ENCODE peak calls at places on chromosomes 2 and 18, in four cellular contexts. Y is left ventricle myocardium inferior, O is mucosa of descending colon, A is adrenal gland. Z is an unnamed sample.

GRCh38 chr18:22005191-22005824 is 164.1 kb upstream of the GATA6 start:
- DNase-seq in Y (no peak), A (no peak), O (no peak), Z (no peak)

GRCh38 chr18:68797901-68798300 is at the start of gene CCDC102B:
- DNase-seq in A (no peak), O (no peak), Y (no peak), Z (no peak)

GRCh38 chr2:46979611-46980010 is 64.0 kb upstream of the MCFD2 start:
- DNase-seq in O (no peak), A (no peak), Y (no peak), Z (no peak)

GRCh38 chr2:43086451-43087221 is 139.8 kb downstream of the ZFP36L2 start:
- DNase-seq in A (no peak), Y (peak; percentile 66), O (peak; percentile 61), Z (peak; percentile 74)

GRCh38 chr2:200698217-200698616 is 112.4 kb downstream of the AOX1 start:
- DNase-seq in O (no peak), Y (no peak), A (no peak), Z (no peak)

GRCh38 chr2:229174794-229175529 is 96.1 kb downstream of the PID1 start:
- DNase-seq in A (peak; percentile 40), Y (no peak), O (no peak), Z (no peak)

GRCh38 chr18:1604751-1605150 is 700.1 kb downstream of the ADCYAP1 start:
- DNase-seq in Y (no peak), A (no peak), O (no peak), Z (no peak)

GRCh38 chr2:96239091-96239490 is 26.7 kb downstream of the TMEM127 start:
- DNase-seq in Y (no peak), A (no peak), O (no peak), Z (no peak)

GRCh38 chr2:205273148-205273547 is 409.2 kb upstream of the NRP2 start:
- DNase-seq in Y (no peak), A (no peak), O (no peak), Z (no peak)

GRCh38 chr18:79496978-79497637 is 101.4 kb downstream of the NFATC1 start:
- DNase-seq in Y (peak; percentile 29), O (peak; percentile 50), A (no peak), Z (no peak)

DNA sequence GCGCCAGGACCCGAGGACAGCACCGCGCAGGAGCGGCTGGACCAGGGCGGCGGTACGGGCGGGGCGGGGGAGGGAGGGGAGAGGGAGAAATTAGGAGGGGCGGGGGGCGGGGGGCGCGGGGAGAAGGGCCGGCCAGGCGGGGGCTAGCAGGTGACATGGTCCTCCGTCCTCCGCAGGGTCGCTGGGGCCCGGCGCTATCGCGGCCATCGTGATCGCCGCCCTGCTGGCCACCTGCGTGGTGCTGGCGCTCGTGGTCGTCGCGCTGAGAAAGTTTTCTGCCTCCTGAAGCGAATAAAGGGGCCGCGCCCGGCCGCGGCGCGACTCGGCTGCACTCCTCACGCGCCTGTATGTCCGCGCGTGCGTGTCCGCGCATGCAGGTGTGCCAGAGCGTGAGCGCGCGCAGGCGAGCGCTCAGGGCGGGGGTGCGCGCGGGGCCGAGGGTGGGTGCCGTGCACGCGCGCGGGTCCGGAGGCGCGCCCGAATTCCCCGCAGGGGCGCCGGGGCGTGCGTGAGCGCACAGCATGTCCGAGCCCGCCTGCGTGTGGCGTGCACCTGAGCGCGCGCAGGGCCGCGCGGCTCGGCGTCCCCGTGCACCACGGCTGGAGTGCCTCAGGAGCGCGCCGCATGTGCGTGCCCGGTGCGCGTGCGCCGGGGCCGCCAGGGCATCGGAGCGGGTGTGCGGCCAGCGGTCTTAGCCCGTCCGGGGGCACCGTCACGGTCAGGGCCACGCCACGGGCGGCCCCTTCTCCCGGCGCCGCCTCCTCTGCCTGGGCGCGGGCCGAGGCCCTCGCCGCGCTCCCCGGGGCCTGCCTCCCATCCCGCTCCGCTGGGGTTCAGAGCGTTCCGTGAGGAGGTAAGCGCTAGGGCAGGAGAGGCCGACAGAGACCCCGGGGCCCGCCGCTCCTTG is 6.3 kb downstream of the SNORC start:
- DNase-seq in O (peak; percentile 75), Y (no peak), A (no peak), Z (peak; percentile 66)
- TF ChIP-seq CTCF in O (no peak), Y (no peak), A (no peak), Z (peak; percentile 44)

DNA sequence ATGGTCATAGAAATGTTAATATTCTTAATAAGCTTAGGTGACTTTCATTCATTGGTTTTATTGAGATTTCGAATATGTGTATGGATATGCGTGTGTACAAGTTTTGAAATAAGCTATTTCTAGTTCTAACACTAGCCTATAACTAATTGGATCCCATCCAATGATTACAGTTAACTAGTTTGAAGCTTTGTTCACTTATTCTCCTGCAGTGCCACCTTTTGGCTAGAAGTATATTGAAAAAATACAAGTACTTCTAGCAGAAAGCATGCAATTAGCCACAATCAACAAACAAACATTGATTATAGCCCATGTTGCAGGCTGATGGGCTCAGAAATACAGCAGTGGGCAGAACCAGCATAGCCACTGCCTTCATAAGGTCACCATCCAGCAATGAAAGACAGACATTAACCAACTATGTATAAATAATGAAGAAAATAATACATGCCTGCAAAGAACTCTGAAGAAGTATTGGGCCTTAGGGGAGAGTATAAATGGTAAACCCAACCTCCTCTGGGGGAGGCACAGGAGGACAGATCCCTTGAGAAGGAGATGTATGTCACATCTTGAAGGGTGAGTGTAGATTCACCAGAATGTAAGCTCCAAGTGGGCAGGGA is 5.1 kb upstream of the PIEZO2 start:
- DNase-seq in Y (no peak), A (no peak), O (no peak), Z (peak; percentile 20)
- TF ChIP-seq CTCF in Y (peak; percentile 59), A (peak; percentile 55), O (no peak), Z (no peak)

GRCh38 chr2:235856820-235857185 is 311.4 kb downstream of the GBX2 start:
- DNase-seq in Y (no peak), O (no peak), A (no peak), Z (no peak)

GRCh38 chr2:235857613-235858012 is 310.6 kb downstream of the GBX2 start:
- DNase-seq in Y (no peak), A (no peak), O (no peak), Z (no peak)

GRCh38 chr2:235855011-235855410 is 313.2 kb downstream of the GBX2 start:
- DNase-seq in Y (no peak), A (no peak), O (no peak), Z (no peak)

GRCh38 chr2:235854276-235854675 is 313.9 kb downstream of the GBX2 start:
- DNase-seq in A (no peak), O (no peak), Y (no peak), Z (no peak)

DNA sequence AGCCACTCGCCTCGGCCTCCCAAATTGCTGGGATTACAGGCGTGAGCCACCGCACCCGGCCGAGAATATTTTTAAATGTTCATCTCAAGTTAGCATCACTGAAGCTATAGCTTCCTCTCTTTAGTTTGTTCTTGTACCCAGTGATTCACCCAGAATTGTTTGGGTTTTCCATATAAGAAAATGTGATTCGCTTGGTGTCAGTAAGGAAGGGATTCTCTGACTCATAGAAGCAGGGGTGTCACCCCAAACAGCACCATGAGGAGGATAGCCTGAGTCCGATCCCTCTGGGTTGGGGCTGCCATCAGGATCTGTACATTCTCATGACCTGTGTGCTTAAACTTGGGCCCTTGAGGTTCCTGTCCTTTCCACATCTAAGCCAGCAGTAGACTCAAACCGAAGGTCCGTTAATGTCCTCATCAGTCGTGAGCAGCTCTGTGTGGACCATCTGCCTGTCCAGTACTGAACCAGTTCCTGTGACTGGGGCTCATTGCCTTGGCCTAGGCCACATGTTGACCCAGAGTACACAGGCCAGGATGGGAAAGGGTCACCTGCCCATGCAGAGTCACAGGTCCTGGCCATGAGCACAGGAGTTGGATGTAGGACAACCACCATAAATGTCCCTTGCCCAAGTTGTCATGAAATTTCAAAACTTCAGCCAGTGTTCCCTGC is 311.9 kb downstream of the GBX2 start:
- DNase-seq in A (no peak), Y (no peak), O (no peak), Z (no peak)
- TF ChIP-seq CTCF in A (no peak), Y (no peak), O (no peak), Z (no peak)

GRCh38 chr2:108029912-108030311 is 43.6 kb downstream of the SLC5A7 start:
- DNase-seq in Y (no peak), A (no peak), O (no peak), Z (no peak)

GRCh38 chr2:108031471-108031941 is 45.2 kb downstream of the SLC5A7 start:
- DNase-seq in Y (no peak), A (no peak), O (peak; percentile 46), Z (no peak)

DNA sequence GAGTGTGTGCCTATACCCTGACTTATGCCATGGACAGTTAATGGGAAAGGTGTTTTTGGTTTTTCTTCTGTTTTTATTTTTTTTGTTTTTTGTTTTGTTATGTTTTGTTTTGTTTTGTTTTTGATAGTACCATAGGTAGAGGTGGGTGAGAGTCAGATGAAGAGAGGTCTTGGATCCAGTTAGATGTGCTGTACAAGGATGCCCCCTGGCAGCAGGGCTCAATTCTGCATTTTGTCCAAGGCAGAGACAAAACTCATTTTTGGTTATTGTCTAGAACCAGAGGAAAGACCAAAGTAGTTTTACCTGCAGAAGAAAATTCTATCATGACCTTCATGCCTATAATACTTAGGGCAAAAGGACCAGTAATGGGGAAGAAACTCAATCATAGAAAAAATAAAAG is 48.5 kb downstream of the SLC5A7 start:
- DNase-seq in O (no peak), Y (no peak), A (no peak), Z (no peak)
- TF ChIP-seq CTCF in O (no peak), Y (no peak), A (no peak), Z (no peak)

GRCh38 chr18:5237723-5238370 is 40.8 kb upstream of the AKAIN1 start:
- DNase-seq in A (peak; percentile 89), O (peak; percentile 91), Y (peak; percentile 89), Z (peak; percentile 90)
- TF ChIP-seq CTCF in A (peak; percentile 39), O (no peak), Y (peak; percentile 67), Z (no peak)

GRCh38 chr2:238996331-238997136 is 148.6 kb downstream of the TWIST2 start:
- DNase-seq in Y (no peak), A (no peak), O (no peak), Z (no peak)
- TF ChIP-seq CTCF in Y (no peak), A (no peak), O (no peak), Z (no peak)

DNA sequence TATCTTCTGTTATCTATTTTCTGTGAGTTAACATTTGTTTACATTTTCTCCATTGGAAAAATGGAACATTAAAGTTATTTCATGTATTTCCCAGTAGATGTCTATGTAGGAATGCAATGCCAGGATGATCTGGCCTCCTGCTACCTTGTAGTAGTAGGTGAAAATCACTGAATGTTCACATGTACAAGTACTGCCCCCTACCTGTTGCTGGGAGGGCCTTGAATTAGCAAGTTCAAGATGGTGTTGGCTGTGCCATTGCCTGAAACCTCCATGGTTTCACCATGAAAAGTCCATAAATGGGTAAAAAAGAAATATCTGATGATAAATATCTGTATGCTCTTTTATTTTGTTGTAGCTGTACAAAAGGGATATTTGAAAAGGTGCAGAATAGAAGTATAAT is 30.7 kb downstream of the XRCC5 start:
- DNase-seq in O (no peak), Y (no peak), A (no peak), Z (peak; percentile 17)
- TF ChIP-seq CTCF in O (no peak), Y (no peak), A (peak; percentile 21), Z (peak; percentile 21)